ENCODE peak calls at places on chromosome 16, in four cellular contexts. One of them, this sample, is unnamed.

GRCh38 chr16:77171750-77172635 is 19.0 kb upstream of the MON1B start:
- DNase-seq in HepG2: peak
- DNase-seq in transverse colon: no peak
- DNase-seq in stomach: no peak
- DNase-seq in this sample: peak

GRCh38 chr16:68065716-68066305 is 19.4 kb upstream of the NFATC3 start:
- DNase-seq in HepG2: no peak
- DNase-seq in transverse colon: no peak
- DNase-seq in stomach: peak
- DNase-seq in this sample: no peak

GRCh38 chr16:12315330-12316138 is 339.0 kb downstream of the SNX29 start:
- DNase-seq in HepG2: peak
- DNase-seq in transverse colon: peak
- DNase-seq in stomach: peak
- DNase-seq in this sample: no peak

GRCh38 chr16:28589930-28590329 is 6.9 kb downstream of the SULT1A2 start:
- DNase-seq in HepG2: no peak
- DNase-seq in transverse colon: no peak
- DNase-seq in stomach: no peak
- DNase-seq in this sample: no peak

GRCh38 chr16:57615813-57616212 is 12.6 kb upstream of the ADGRG1 start:
- DNase-seq in HepG2: no peak
- DNase-seq in transverse colon: no peak
- DNase-seq in stomach: peak
- DNase-seq in this sample: peak

GRCh38 chr16:19785512-19786130 is 67.5 kb downstream of the IQCK start:
- DNase-seq in HepG2: peak
- DNase-seq in transverse colon: no peak
- DNase-seq in stomach: no peak
- DNase-seq in this sample: no peak

GRCh38 chr16:24728011-24728410 is 1.4 kb upstream of the TNRC6A start:
- DNase-seq in HepG2: no peak
- DNase-seq in transverse colon: no peak
- DNase-seq in stomach: no peak
- DNase-seq in this sample: no peak

GRCh38 chr16:30658731-30659506 is 688 bp downstream of the FBRS start:
- DNase-seq in HepG2: peak
- DNase-seq in transverse colon: no peak
- DNase-seq in stomach: peak
- DNase-seq in this sample: peak

GRCh38 chr16:23296994-23297393 is 5.1 kb upstream of the SCNN1B start:
- DNase-seq in HepG2: peak
- DNase-seq in transverse colon: peak
- DNase-seq in stomach: peak
- DNase-seq in this sample: peak

GRCh38 chr16:50195276-50195675 is 42.2 kb downstream of the TENT4B start:
- DNase-seq in HepG2: no peak
- DNase-seq in transverse colon: no peak
- DNase-seq in stomach: no peak
- DNase-seq in this sample: no peak

GRCh38 chr16:82633964-82634600 is 7.3 kb downstream of the CDH13 start:
- DNase-seq in HepG2: no peak
- DNase-seq in transverse colon: peak
- DNase-seq in stomach: no peak
- DNase-seq in this sample: no peak

DNA sequence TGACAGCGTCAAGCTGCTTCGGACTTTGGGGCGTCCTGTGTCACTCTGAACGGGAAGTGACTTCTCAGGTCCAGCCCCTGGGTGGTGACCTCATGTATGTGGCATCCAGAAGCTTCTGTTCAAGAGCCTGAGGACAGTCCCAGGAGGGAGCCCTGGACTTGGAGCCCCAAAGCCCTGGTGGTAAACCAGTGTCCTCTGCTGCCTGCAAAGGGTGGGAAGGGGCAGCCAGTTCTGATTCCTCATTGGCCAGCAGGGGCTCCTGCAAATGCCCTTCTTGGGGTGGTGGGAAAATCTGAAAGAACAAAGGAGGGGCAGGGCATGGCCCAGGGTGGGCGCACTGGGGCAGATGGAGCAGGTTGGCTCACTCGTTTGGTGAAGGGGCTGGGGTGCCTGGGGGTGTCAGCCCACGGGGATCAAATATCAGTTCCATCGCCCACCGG is 1.6 kb downstream of the OSGIN1 start:
- DNase-seq in HepG2: peak
- DNase-seq in transverse colon: peak
- DNase-seq in stomach: peak
- DNase-seq in this sample: peak
- TF ChIP-seq POLR2A in HepG2: peak
- TF ChIP-seq POLR2A in transverse colon: peak
- TF ChIP-seq POLR2A in stomach: no peak
- TF ChIP-seq POLR2A in this sample: no peak

GRCh38 chr16:86355114-86355513 is 155.2 kb upstream of the FOXF1 start:
- DNase-seq in HepG2: no peak
- DNase-seq in transverse colon: no peak
- DNase-seq in stomach: no peak
- DNase-seq in this sample: no peak
- TF ChIP-seq POLR2A in HepG2: no peak
- TF ChIP-seq POLR2A in transverse colon: no peak
- TF ChIP-seq POLR2A in stomach: no peak
- TF ChIP-seq POLR2A in this sample: no peak

DNA sequence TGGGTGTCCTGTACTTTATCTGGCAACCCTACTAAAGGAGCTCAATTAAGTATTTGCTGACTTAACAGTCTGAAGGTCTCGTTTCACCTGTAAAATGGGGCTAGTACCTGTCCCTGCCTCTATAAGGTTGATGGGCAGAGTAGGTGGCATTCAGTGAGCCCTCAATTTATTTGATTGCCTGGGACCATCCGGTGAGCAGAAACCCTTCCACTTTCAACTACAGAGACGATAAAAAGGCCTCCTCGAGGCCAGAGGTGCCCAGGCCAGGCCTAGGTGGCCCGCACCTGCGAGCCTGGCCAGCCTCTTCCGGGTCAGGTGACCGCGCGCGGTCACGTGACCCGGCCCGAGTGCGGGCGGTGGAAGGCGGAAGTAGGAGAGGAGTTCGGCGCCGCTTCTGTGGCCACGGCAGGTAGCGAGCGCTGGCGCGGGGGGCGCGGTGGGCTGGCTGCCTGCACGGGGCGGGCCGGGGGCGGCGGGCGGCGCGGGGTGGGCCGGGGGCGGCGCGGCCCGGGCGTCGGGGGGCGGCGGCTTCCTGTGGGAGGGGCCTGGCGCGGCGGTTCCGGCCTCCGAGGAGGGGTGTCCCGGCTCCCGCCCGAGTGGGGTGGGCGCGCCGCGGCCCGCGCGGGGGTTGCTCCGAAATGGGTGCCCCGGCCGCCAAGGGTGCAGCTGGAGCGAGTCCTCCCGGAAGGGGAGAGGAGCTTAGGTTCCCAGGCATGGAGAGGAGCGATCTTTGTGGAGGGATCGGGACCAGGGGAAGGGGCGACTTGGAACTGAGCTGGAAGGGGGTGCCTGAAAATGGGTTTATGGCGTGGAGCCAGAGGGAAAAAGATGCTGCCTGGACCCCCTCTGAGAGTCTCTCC is at the start of gene WWP2:
- DNase-seq in HepG2: peak
- DNase-seq in transverse colon: peak
- DNase-seq in stomach: peak
- DNase-seq in this sample: peak
- TF ChIP-seq POLR2A in HepG2: peak
- TF ChIP-seq POLR2A in transverse colon: peak
- TF ChIP-seq POLR2A in stomach: no peak
- TF ChIP-seq POLR2A in this sample: no peak

DNA sequence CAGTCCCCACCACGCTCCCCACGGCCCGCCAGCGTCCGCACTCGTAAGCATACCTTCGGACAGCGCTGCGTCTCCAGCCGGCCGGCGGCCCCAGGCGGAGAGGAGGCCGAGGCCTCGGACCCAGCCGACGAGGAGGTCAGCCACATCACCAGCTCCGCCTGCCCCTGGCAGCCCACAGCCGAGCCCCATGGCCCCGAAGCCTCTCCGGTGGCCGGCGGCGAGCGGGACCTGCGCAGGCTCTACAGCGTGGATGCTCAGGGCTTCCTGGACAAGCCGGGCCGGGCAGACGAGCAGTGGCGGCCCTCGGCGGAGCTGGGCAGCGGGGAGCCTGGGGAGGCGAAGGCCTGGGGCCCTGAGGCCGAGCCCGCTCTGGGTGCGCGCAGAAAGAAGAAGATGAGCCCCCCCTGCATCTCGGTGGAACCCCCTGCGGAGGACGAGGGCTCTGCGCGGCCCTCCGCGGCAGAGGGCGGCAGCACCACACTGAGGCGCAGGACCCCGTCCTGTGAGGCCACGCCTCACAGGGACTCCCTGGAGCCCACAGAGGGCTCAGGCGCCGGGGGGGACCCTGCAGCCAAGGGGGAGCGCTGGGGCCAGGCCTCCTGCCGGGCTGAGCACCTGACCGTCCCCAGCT is 4.9 kb downstream of the TPSG1 start:
- DNase-seq in HepG2: no peak
- DNase-seq in transverse colon: no peak
- DNase-seq in stomach: no peak
- DNase-seq in this sample: no peak
- TF ChIP-seq POLR2A in HepG2: no peak
- TF ChIP-seq POLR2A in transverse colon: no peak
- TF ChIP-seq POLR2A in stomach: no peak
- TF ChIP-seq POLR2A in this sample: no peak

GRCh38 chr16:3306078-3306477 is 781 bp downstream of the ZNF75A start:
- DNase-seq in HepG2: no peak
- DNase-seq in transverse colon: no peak
- DNase-seq in stomach: no peak
- DNase-seq in this sample: no peak

GRCh38 chr16:3304370-3304769 is 860 bp downstream of the TIGD7 start:
- DNase-seq in HepG2: no peak
- DNase-seq in transverse colon: no peak
- DNase-seq in stomach: no peak
- DNase-seq in this sample: no peak

DNA sequence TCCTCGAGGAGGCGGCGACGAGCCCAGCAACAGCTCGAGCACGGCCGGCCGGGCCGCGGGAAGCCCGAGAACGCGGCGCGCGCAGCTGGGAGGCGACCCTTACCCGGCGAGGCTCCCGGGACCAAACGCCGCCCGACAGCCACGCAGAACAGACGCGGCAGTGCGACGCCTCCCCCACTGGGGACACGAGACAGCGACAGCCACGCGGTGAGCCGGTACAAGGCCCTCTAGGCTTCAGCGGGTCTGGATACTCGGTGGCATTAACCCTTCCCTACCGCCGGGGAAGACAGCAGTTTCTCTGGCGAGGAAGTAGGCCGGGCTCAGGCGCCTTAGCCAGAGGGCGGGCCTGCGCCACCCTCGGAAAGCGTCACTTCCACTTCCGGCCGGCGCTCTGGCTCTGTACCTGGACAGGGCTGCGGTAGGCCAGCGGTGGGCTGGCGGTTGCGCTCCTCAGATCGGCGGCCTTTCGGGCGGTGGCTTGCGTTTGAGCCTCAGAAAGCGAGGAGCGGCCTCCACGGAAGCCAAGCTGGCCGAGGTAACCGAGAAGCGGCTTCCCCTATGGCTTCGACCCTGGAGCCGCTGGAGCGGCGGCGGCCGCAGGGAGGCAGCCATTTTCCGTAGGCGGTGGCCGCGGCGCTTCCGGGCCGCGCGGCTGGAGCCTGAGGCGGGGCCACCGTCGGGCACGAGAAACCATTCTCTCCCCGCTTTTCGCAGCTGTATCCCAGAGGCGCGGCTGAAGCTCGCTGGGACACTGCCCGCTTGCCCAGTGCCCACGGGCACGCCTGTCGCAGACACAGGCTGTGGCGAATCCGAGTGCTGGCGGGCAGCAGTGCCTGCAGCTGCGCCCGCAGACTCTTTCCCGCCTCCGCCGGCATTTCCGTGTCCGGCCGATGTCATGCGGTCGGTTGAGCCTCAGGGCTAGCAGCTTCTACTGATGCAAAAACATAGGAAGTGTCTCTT is at the start of the genes TIGD7 and ZNF75A:
- DNase-seq in HepG2: no peak
- DNase-seq in transverse colon: peak
- DNase-seq in stomach: peak
- DNase-seq in this sample: peak
- TF ChIP-seq POLR2A in HepG2: no peak
- TF ChIP-seq POLR2A in transverse colon: peak
- TF ChIP-seq POLR2A in stomach: peak
- TF ChIP-seq POLR2A in this sample: peak